ENCODE peak calls at places on chromosomes 2 and 18, in seven cellular contexts. One of them, this sample, is unnamed.

GRCh38 chr2:77404189-77404588 is 118.0 kb downstream of the LRRTM4 start:
- DNase-seq in HCT116: no peak
- DNase-seq in fibroblast of lung: no peak
- DNase-seq in heart left ventricle: no peak
- DNase-seq in thoracic aorta: no peak
- DNase-seq in SK-N-SH: no peak
- DNase-seq in OCI-LY7: no peak
- DNase-seq in this sample: no peak

GRCh38 chr2:207129821-207130220 is 35.9 kb downstream of the KLF7 start:
- DNase-seq in OCI-LY7: no peak
- DNase-seq in SK-N-SH: no peak
- DNase-seq in fibroblast of lung: no peak
- DNase-seq in heart left ventricle: no peak
- DNase-seq in HCT116: no peak
- DNase-seq in thoracic aorta: no peak
- DNase-seq in this sample: no peak

GRCh38 chr2:216557413-216557812 is 58.8 kb downstream of the RPL37A start:
- DNase-seq in HCT116: no peak
- DNase-seq in thoracic aorta: no peak
- DNase-seq in fibroblast of lung: no peak
- DNase-seq in OCI-LY7: no peak
- DNase-seq in SK-N-SH: no peak
- DNase-seq in heart left ventricle: no peak
- DNase-seq in this sample: no peak

GRCh38 chr2:121561617-121562268 is 31.1 kb downstream of the RNU4ATAC start:
- DNase-seq in fibroblast of lung: peak
- DNase-seq in HCT116: no peak
- DNase-seq in thoracic aorta: no peak
- DNase-seq in SK-N-SH: no peak
- DNase-seq in OCI-LY7: no peak
- DNase-seq in heart left ventricle: no peak
- DNase-seq in this sample: peak

GRCh38 chr2:106004854-106005253 is 189.2 kb downstream of the UXS1 start:
- DNase-seq in HCT116: no peak
- DNase-seq in SK-N-SH: no peak
- DNase-seq in heart left ventricle: no peak
- DNase-seq in thoracic aorta: no peak
- DNase-seq in OCI-LY7: no peak
- DNase-seq in fibroblast of lung: no peak
- DNase-seq in this sample: no peak

GRCh38 chr2:200438251-200438650 is 71.6 kb downstream of the KCTD18 start:
- DNase-seq in fibroblast of lung: no peak
- DNase-seq in OCI-LY7: no peak
- DNase-seq in HCT116: no peak
- DNase-seq in thoracic aorta: no peak
- DNase-seq in SK-N-SH: no peak
- DNase-seq in heart left ventricle: no peak
- DNase-seq in this sample: peak

GRCh38 chr2:152890746-152891145 is 172.3 kb downstream of the ARL6IP6 start:
- DNase-seq in OCI-LY7: no peak
- DNase-seq in thoracic aorta: no peak
- DNase-seq in fibroblast of lung: no peak
- DNase-seq in SK-N-SH: no peak
- DNase-seq in heart left ventricle: no peak
- DNase-seq in HCT116: no peak
- DNase-seq in this sample: no peak

GRCh38 chr2:226483745-226484619 is 315.6 kb downstream of the IRS1 start:
- DNase-seq in SK-N-SH: no peak
- DNase-seq in OCI-LY7: no peak
- DNase-seq in heart left ventricle: no peak
- DNase-seq in thoracic aorta: no peak
- DNase-seq in fibroblast of lung: peak
- DNase-seq in HCT116: no peak
- DNase-seq in this sample: peak

GRCh38 chr2:31318360-31319336 is 84.7 kb downstream of the EHD3 start:
- DNase-seq in SK-N-SH: no peak
- DNase-seq in HCT116: no peak
- DNase-seq in heart left ventricle: no peak
- DNase-seq in OCI-LY7: peak
- DNase-seq in fibroblast of lung: peak
- DNase-seq in thoracic aorta: no peak
- DNase-seq in this sample: peak

GRCh38 chr2:171522057-171522803 is at the start of gene CYBRD1:
- DNase-seq in HCT116: no peak
- DNase-seq in thoracic aorta: peak
- DNase-seq in fibroblast of lung: peak
- DNase-seq in SK-N-SH: peak
- DNase-seq in heart left ventricle: peak
- DNase-seq in OCI-LY7: no peak
- DNase-seq in this sample: peak

GRCh38 chr18:9971313-9971920 is 57.6 kb downstream of the VAPA start:
- DNase-seq in heart left ventricle: peak
- DNase-seq in OCI-LY7: peak
- DNase-seq in HCT116: peak
- DNase-seq in SK-N-SH: peak
- DNase-seq in thoracic aorta: peak
- DNase-seq in fibroblast of lung: peak
- DNase-seq in this sample: peak

GRCh38 chr2:208360259-208361076 is 46.1 kb upstream of the PTH2R start:
- DNase-seq in SK-N-SH: peak
- DNase-seq in heart left ventricle: no peak
- DNase-seq in OCI-LY7: no peak
- DNase-seq in fibroblast of lung: no peak
- DNase-seq in HCT116: no peak
- DNase-seq in thoracic aorta: no peak
- DNase-seq in this sample: no peak

GRCh38 chr2:170715062-170715931 is at the start of gene SP5:
- DNase-seq in HCT116: peak
- DNase-seq in OCI-LY7: no peak
- DNase-seq in fibroblast of lung: peak
- DNase-seq in thoracic aorta: no peak
- DNase-seq in SK-N-SH: peak
- DNase-seq in heart left ventricle: peak
- DNase-seq in this sample: peak

GRCh38 chr2:2599441-2599840 is 268.4 kb upstream of the MYT1L start:
- DNase-seq in thoracic aorta: no peak
- DNase-seq in OCI-LY7: no peak
- DNase-seq in heart left ventricle: no peak
- DNase-seq in HCT116: no peak
- DNase-seq in SK-N-SH: no peak
- DNase-seq in fibroblast of lung: no peak
- DNase-seq in this sample: no peak

DNA sequence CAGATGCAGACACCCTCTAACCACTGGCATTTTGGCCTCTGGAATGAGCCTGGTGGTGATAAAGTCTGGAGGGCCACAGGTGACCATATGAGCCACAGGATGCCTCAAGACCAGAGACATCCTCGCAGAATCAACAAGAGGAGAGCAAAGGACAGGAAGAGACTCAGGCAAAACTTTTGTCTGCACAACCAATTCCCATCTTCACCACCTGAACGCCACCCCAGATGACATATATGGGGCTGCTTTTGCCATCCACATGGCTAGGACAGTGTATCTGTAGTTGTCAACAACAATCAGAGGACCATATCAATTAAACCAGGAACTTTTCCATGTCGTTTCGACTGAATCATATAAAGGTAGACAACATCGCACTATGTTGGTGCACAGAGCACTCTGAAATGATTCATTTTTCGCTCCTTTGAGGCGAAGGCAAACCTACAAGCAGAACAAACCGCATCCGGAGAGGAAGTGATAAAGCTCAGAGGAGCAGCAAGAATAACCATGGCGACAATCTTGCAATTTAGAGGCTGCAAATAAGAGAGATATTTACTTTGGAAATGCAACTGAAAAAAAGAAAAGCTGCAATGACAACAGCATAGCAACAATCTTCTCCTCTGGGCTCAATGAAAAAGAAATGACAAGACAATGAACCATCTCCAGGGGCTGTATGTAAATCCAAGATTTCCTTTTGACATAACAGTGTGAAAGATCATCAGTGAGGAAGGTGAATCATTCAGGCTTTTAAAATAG is 204.5 kb downstream of the ARL4C start:
- DNase-seq in OCI-LY7: peak
- DNase-seq in fibroblast of lung: peak
- DNase-seq in HCT116: no peak
- DNase-seq in thoracic aorta: no peak
- DNase-seq in heart left ventricle: no peak
- DNase-seq in SK-N-SH: no peak
- DNase-seq in this sample: peak
- H3K4me3 ChIP-seq in OCI-LY7: peak
- H3K4me3 ChIP-seq in fibroblast of lung: no peak
- H3K4me3 ChIP-seq in HCT116: no peak
- H3K4me3 ChIP-seq in thoracic aorta: no peak
- H3K4me3 ChIP-seq in heart left ventricle: no peak
- H3K4me3 ChIP-seq in SK-N-SH: no peak
- H3K4me3 ChIP-seq in this sample: no peak

GRCh38 chr2:61970807-61971556 is 65.5 kb downstream of the COMMD1 start:
- DNase-seq in SK-N-SH: no peak
- DNase-seq in heart left ventricle: no peak
- DNase-seq in thoracic aorta: no peak
- DNase-seq in OCI-LY7: no peak
- DNase-seq in HCT116: no peak
- DNase-seq in fibroblast of lung: peak
- DNase-seq in this sample: no peak

GRCh38 chr2:61962095-61962984 is 56.9 kb downstream of the COMMD1 start:
- DNase-seq in SK-N-SH: no peak
- DNase-seq in fibroblast of lung: peak
- DNase-seq in thoracic aorta: no peak
- DNase-seq in heart left ventricle: no peak
- DNase-seq in HCT116: no peak
- DNase-seq in OCI-LY7: no peak
- DNase-seq in this sample: no peak

GRCh38 chr2:61969376-61969775 is 63.9 kb downstream of the COMMD1 start:
- DNase-seq in HCT116: no peak
- DNase-seq in heart left ventricle: no peak
- DNase-seq in SK-N-SH: no peak
- DNase-seq in OCI-LY7: no peak
- DNase-seq in fibroblast of lung: no peak
- DNase-seq in thoracic aorta: no peak
- DNase-seq in this sample: no peak

GRCh38 chr2:61967262-61967661 is 61.8 kb downstream of the COMMD1 start:
- DNase-seq in heart left ventricle: no peak
- DNase-seq in fibroblast of lung: peak
- DNase-seq in OCI-LY7: no peak
- DNase-seq in thoracic aorta: no peak
- DNase-seq in HCT116: no peak
- DNase-seq in SK-N-SH: no peak
- DNase-seq in this sample: no peak

GRCh38 chr2:61966087-61966727 is 60.7 kb downstream of the COMMD1 start:
- DNase-seq in OCI-LY7: no peak
- DNase-seq in fibroblast of lung: no peak
- DNase-seq in SK-N-SH: no peak
- DNase-seq in thoracic aorta: no peak
- DNase-seq in heart left ventricle: no peak
- DNase-seq in HCT116: no peak
- DNase-seq in this sample: no peak
- TF ChIP-seq CTCF in OCI-LY7: no peak
- TF ChIP-seq CTCF in fibroblast of lung: no peak
- TF ChIP-seq CTCF in SK-N-SH: no peak
- TF ChIP-seq CTCF in thoracic aorta: peak
- TF ChIP-seq CTCF in heart left ventricle: no peak
- TF ChIP-seq CTCF in HCT116: no peak
- TF ChIP-seq CTCF in this sample: no peak

DNA sequence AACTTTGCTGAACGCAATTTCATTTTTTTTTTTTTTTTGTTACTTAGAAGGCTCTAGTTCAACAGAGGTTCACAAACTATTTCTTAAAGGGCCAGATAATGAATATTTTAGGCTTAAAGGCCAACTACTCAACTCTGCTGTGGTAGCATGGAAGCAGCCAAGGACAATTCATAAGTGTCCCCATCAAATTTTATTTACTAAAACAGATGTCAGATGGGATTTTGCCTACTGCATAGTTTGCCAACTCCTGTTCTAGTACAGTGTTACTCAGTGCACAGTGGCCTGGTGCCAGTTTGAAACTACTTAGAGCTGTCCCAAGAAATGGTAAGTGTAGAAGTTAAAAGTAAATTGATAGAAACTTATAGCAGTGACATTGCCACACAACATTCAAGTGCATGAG is 949.4 kb upstream of the FANCL start:
- DNase-seq in fibroblast of lung: no peak
- DNase-seq in OCI-LY7: no peak
- DNase-seq in HCT116: no peak
- DNase-seq in SK-N-SH: no peak
- DNase-seq in heart left ventricle: no peak
- DNase-seq in thoracic aorta: no peak
- DNase-seq in this sample: no peak
- H3K4me3 ChIP-seq in fibroblast of lung: no peak
- H3K4me3 ChIP-seq in OCI-LY7: no peak
- H3K4me3 ChIP-seq in HCT116: no peak
- H3K4me3 ChIP-seq in SK-N-SH: no peak
- H3K4me3 ChIP-seq in heart left ventricle: no peak
- H3K4me3 ChIP-seq in thoracic aorta: no peak
- H3K4me3 ChIP-seq in this sample: no peak

DNA sequence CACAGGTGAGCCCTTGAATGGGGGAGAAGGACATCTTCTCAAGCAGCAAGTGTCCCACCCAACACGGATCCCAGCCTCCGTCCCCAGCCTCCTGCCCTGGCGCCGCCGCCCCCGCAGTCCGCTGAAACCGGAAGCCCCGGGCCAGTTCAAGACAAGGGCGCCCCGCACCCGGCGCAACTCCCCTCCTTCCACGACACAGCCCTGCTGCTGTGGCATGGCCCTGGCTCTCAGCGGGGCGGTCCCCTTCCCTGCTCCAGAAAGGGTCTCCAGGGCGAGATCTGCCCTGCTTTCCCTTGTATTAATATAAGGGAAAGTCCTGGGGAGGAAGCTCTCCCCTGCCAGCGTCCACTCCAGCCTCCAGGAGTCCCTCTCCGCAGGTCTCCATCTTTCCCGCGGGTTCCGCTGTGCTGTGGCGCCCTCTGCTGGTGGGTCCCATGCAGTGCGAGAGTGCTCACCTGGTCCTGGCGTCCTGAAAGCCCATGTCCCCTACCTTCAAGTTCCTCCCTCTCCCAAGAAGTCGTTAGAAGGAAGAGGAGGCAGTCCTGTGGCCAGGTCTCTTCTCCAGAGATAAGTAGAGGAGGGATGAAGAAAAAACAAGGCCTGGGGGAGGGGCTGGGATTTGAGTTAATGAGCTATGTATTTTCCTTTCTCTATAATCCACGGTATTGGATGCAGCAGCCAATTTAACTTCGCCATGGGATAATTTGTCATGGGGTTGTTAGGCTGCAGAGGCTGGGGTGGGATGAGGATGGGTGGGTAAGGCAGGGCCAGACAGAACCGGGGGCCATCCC is 176.0 kb downstream of the SMAD2 start:
- DNase-seq in fibroblast of lung: no peak
- DNase-seq in OCI-LY7: peak
- DNase-seq in heart left ventricle: no peak
- DNase-seq in SK-N-SH: peak
- DNase-seq in HCT116: peak
- DNase-seq in thoracic aorta: no peak
- DNase-seq in this sample: peak
- TF ChIP-seq CTCF in fibroblast of lung: peak
- TF ChIP-seq CTCF in OCI-LY7: peak
- TF ChIP-seq CTCF in heart left ventricle: peak
- TF ChIP-seq CTCF in SK-N-SH: peak
- TF ChIP-seq CTCF in HCT116: peak
- TF ChIP-seq CTCF in thoracic aorta: peak
- TF ChIP-seq CTCF in this sample: peak